ENCODE peak calls at places on chromosome 10, in seven cellular contexts. H, A, L, S, T, D and M are unnamed samples. For H3K36me3 and H3K4me1, the result is how much of the 10 kb centered on the place peaks cover.

GRCh38 chr10:8278099-8278498 is 223.6 kb downstream of the GATA3 start:
- DNase-seq in H (no peak), A (no peak), L (no peak), S (no peak), T (no peak), D (no peak), M (no peak)

GRCh38 chr10:4519691-4520402 is 306.2 kb upstream of the AKR1E2 start:
- DNase-seq in H (peak), A (no peak), L (no peak), S (no peak), T (no peak), D (no peak), M (no peak)

GRCh38 chr10:68550747-68551411 is 9.3 kb upstream of the TET1 start:
- DNase-seq in H (peak), A (no peak), L (peak), S (peak), T (no peak), D (no peak), M (no peak)

GRCh38 chr10:97713351-97713827 is at the start of gene MARVELD1:
- DNase-seq in H (peak), A (peak), L (peak), S (no peak), T (peak), D (peak), M (peak)

GRCh38 chr10:21888959-21889358 is 114.6 kb downstream of the DNAJC1 start:
- DNase-seq in H (no peak), A (no peak), L (no peak), S (peak), T (no peak), D (no peak), M (no peak)

GRCh38 chr10:45464958-45465567 is 91.0 kb downstream of the ALOX5 start:
- DNase-seq in H (peak), A (peak), L (peak), S (peak), T (peak), D (peak), M (peak)

GRCh38 chr10:88657901-88658300 is 6.3 kb upstream of the LIPF start:
- DNase-seq in H (peak), A (no peak), L (no peak), S (no peak), T (no peak), D (no peak), M (no peak)

GRCh38 chr10:70551971-70552422 is 50.5 kb downstream of the PRF1 start:
- DNase-seq in H (peak), A (no peak), L (no peak), S (no peak), T (no peak), D (peak), M (no peak)

GRCh38 chr10:132506711-132507466 is 30.7 kb upstream of the INPP5A start:
- DNase-seq in H (peak), A (no peak), L (no peak), S (no peak), T (no peak), D (no peak), M (no peak)

GRCh38 chr10:114879541-114880158 is 58.1 kb downstream of the FHIP2A start:
- DNase-seq in H (peak), A (peak), L (peak), S (no peak), T (no peak), D (no peak), M (no peak)

GRCh38 chr10:3107426-3107961 is 40.1 kb downstream of the PFKP start:
- DNase-seq in H (peak), A (peak), L (no peak), S (no peak), T (peak), D (peak), M (peak)

GRCh38 chr10:43594944-43595589 is 11.2 kb upstream of the ZNF485 start:
- DNase-seq in H (peak), A (no peak), L (no peak), S (no peak), T (no peak), D (no peak), M (no peak)

GRCh38 chr10:124935946-124936345 is 6.0 kb upstream of the ZRANB1 start:
- DNase-seq in H (no peak), A (no peak), L (no peak), S (no peak), T (no peak), D (no peak), M (no peak)

GRCh38 chr10:79413196-79413595 is 32.2 kb downstream of the ZCCHC24 start:
- DNase-seq in H (no peak), A (peak), L (no peak), S (no peak), T (peak), D (peak), M (peak)

GRCh38 chr10:91528080-91528479 is 104.8 kb downstream of the PPP1R3C start:
- DNase-seq in H (no peak), A (no peak), L (no peak), S (no peak), T (no peak), D (no peak), M (no peak)

GRCh38 chr10:102643346-102644065 is 773 bp upstream of the TRIM8 start:
- DNase-seq in H (peak), A (peak), L (peak), S (no peak), T (peak), D (peak), M (peak)

GRCh38 chr10:119020627-119020946 is 8.9 kb upstream of the NANOS1 start:
- DNase-seq in H (no peak), A (no peak), L (no peak), S (no peak), T (no peak), D (no peak), M (no peak)

GRCh38 chr10:97422921-97423420 is 3.0 kb upstream of the PGAM1 start:
- DNase-seq in H (peak), A (no peak), L (no peak), S (no peak), T (no peak), D (no peak), M (no peak)

GRCh38 chr10:18918545-18918944 is 130.1 kb upstream of the MALRD1 start:
- DNase-seq in H (no peak), A (no peak), L (no peak), S (no peak), T (no peak), D (no peak), M (no peak)

GRCh38 chr10:14653271-14654161 is 121.2 kb downstream of the FAM107B start:
- DNase-seq in H (peak), A (no peak), L (peak), S (no peak), T (no peak), D (no peak), M (no peak)

GRCh38 chr10:21238717-21239116 is 286.8 kb downstream of the SKIDA1 start:
- DNase-seq in H (no peak), A (no peak), L (peak), S (no peak), T (no peak), D (no peak), M (no peak)

GRCh38 chr10:86305521-86305920 is 61.1 kb downstream of the GRID1 start:
- DNase-seq in H (no peak), A (no peak), L (no peak), S (no peak), T (no peak), D (no peak), M (no peak)

GRCh38 chr10:21212912-21213311 is 312.6 kb downstream of the SKIDA1 start:
- DNase-seq in H (no peak), A (no peak), L (no peak), S (no peak), T (no peak), D (no peak), M (no peak)

GRCh38 chr10:132967540-132967939 is 25.2 kb upstream of the CFAP46 start:
- DNase-seq in H (no peak), A (no peak), L (no peak), S (no peak), T (no peak), D (no peak), M (no peak)

GRCh38 chr10:48251525-48252353 is 22.8 kb downstream of the FRMPD2 start:
- DNase-seq in H (no peak), A (no peak), L (peak), S (no peak), T (no peak), D (no peak), M (no peak)

GRCh38 chr10:48249763-48250351 is 24.6 kb downstream of the FRMPD2 start:
- DNase-seq in H (no peak), A (no peak), L (no peak), S (no peak), T (no peak), D (no peak), M (no peak)

GRCh38 chr10:48249004-48249762 is 25.3 kb downstream of the FRMPD2 start:
- DNase-seq in H (no peak), A (no peak), L (no peak), S (no peak), T (no peak), D (no peak), M (no peak)

GRCh38 chr10:48252354-48252650 is 22.2 kb downstream of the FRMPD2 start:
- DNase-seq in H (no peak), A (no peak), L (no peak), S (no peak), T (no peak), D (no peak), M (no peak)

GRCh38 chr10:48251152-48251524 is 23.4 kb downstream of the FRMPD2 start:
- DNase-seq in H (no peak), A (no peak), L (no peak), S (no peak), T (no peak), D (no peak), M (no peak)
- H3K36me3 ChIP-seq in H (under half), A (under half), L (under half), S (under half), T (under half), D (under half), M (under half)

DNA sequence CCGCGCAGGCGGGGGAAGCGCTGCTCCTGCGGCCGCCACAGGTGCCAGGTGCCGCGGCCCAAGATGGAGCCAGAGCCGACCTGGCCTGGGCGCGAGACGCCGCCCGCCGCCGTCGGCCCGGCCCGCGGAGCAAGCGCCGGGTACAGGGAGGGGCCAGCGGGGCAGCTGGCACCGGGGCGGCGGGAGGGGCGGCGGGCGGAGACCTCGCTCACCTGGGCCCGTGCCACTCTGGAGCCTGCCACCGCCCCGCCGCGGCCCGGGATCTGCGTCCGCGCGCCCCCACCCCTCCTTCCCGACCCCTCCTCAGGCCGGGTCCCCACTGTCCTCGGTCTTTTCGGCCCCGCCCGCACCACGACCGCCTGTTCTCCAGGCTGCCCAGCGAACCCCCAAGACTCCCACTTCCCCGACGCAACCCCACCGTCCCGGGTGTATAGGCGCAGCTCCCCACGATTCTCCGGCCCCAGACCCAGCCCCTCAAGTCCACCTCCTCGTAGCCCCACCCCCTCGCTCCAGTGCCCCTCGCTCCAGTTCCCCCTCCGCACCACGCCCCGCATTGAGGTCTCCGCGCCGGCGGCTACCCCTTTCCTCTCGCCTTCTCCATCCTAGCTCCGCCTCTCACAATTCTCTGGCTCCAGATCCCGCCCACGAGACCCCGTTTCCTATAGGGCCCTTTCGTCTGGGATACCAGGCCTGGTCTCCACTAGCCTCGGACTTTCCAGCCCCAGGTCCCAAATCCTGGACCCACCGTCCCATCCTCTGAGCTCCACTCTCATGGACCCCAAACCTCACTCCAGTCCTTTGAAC is at the start of gene GPRIN2:
- DNase-seq in H (no peak), A (no peak), L (peak), S (no peak), T (peak), D (peak), M (peak)
- H3K4me3 ChIP-seq in H (peak), A (peak), L (peak), S (no peak), T (peak), D (peak), M (peak)

GRCh38 chr10:71770789-71771188 is 2.5 kb downstream of the VSIR start:
- DNase-seq in H (peak), A (no peak), L (no peak), S (no peak), T (no peak), D (no peak), M (peak)

GRCh38 chr10:71771204-71771603 is 2.1 kb downstream of the VSIR start:
- DNase-seq in H (no peak), A (peak), L (no peak), S (no peak), T (peak), D (no peak), M (no peak)

GRCh38 chr10:71770255-71770654 is 3.1 kb downstream of the VSIR start:
- DNase-seq in H (peak), A (no peak), L (no peak), S (no peak), T (no peak), D (no peak), M (peak)

GRCh38 chr10:71767420-71768035 is 5.8 kb downstream of the VSIR start:
- DNase-seq in H (peak), A (peak), L (no peak), S (no peak), T (peak), D (peak), M (peak)

DNA sequence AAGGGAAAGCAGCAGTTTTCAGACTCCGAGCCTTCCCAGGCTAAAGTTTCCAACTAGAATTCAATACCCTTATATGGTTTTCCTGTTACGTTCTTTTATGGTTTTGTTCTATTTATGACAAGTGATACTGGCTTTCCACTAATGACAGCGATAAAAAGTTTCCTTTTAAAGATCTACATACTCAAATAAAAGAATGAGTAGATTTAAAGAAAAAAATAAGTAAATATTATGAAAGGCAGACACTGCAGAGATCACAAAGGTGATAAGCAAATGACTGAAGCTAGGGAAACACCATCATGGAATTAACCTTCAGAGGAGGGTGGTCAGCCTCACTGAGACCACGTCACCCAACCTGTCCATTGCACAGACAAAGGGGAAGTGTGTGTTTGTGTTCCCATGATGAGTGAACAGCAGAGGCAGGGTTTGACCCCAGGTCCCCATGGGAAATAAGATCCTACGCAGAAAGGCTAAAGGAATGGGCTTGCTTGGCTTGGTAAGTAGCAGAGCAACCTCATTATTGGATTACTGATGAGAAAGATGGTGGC is 4.0 kb downstream of the VSIR start:
- DNase-seq in H (peak), A (no peak), L (peak), S (no peak), T (no peak), D (no peak), M (peak)
- H3K4me1 ChIP-seq in H (half or more), A (half or more), L (under half), S (half or more), T (half or more), D (half or more), M (under half)

GRCh38 chr10:17548786-17549185 is 68.4 kb downstream of the HACD1 start:
- DNase-seq in H (peak), A (no peak), L (no peak), S (no peak), T (no peak), D (no peak), M (no peak)
- H3K36me3 ChIP-seq in H (under half), A (under half), L (under half), S (under half), T (under half), D (under half), M (under half)

GRCh38 chr10:32939296-32940111 is 18.5 kb downstream of the ITGB1 start:
- DNase-seq in H (no peak), A (no peak), L (no peak), S (no peak), T (no peak), D (no peak), M (no peak)
- H3K4me3 ChIP-seq in H (no peak), A (peak), L (no peak), S (no peak), T (peak), D (no peak), M (no peak)

DNA sequence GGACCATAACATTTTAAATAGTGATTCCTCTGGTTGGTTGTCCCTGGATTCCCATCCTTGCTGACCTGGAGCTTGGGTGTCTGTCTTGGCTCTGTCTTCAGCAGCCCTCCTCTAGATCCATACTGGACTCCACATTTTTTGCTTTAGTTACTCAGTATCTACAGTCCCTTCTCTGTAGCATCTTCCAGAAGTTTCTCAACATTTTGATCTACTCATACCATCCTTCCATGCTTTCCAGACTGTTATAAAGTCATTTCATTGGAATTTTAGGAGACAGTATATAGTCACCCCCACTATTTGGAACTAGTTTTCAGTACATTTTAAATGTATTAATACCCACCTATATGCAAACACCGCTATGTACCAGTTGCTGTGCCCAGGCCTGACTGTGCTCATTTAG is 25.8 kb downstream of the APBB1IP start:
- DNase-seq in H (no peak), A (no peak), L (no peak), S (no peak), T (no peak), D (no peak), M (no peak)
- H3K4me1 ChIP-seq in H (under half), A (under half), L (under half), S (half or more), T (under half), D (under half), M (under half)

GRCh38 chr10:95236068-95236903 is 42.2 kb downstream of the ACSM6 start:
- DNase-seq in H (peak), A (no peak), L (no peak), S (no peak), T (no peak), D (no peak), M (no peak)
- H3K36me3 ChIP-seq in H (under half), A (half or more), L (under half), S (under half), T (half or more), D (under half), M (under half)

GRCh38 chr10:116836087-116836486 is 13.2 kb upstream of the ENO4 start:
- DNase-seq in H (no peak), A (no peak), L (peak), S (no peak), T (no peak), D (no peak), M (no peak)
- H3K4me3 ChIP-seq in H (no peak), A (no peak), L (peak), S (no peak), T (no peak), D (no peak), M (no peak)